ENCODE peak calls at places on chromosomes 4 and X, in seven cellular contexts. Z is SK-N-SH, W is K562, J is HepG2, G is GM12891, R is H1, S is GM12878. H is an unnamed sample.

GRCh38 chr4:125677665-125678307 is 363.0 kb downstream of the FAT4 start:
- DNase-seq in R (no peak), G (no peak), J (no peak), W (no peak), Z (no peak), S (no peak), H (no peak)

GRCh38 chr4:154822775-154823174 is 41.7 kb downstream of the RBM46 start:
- DNase-seq in S (no peak), Z (no peak), W (no peak), G (no peak), R (no peak), J (no peak), H (no peak)

GRCh38 chr4:140309124-140309870 is 64.1 kb upstream of the SCOC start:
- DNase-seq in R (no peak), J (no peak), W (no peak), S (no peak), G (no peak), Z (no peak), H (no peak)

GRCh38 chr4:110614981-110615365 is 7.9 kb downstream of the PITX2 start:
- DNase-seq in G (no peak), S (no peak), W (no peak), R (no peak), J (no peak), Z (no peak), H (no peak)

GRCh38 chr4:17385403-17385802 is 126.5 kb downstream of the QDPR start:
- DNase-seq in W (no peak), R (no peak), J (no peak), Z (no peak), S (peak; percentile 24), G (no peak), H (no peak)

GRCh38 chr4:32569844-32570243 is 1849.7 kb downstream of the PCDH7 start:
- DNase-seq in S (peak; percentile 45), R (no peak), G (no peak), J (no peak), W (no peak), Z (no peak), H (no peak)

GRCh38 chrX:7711167-7711566 is 131.8 kb upstream of the VCX start:
- DNase-seq in G (no peak), R (no peak), W (no peak), Z (no peak), J (no peak), S (no peak), H (no peak)

GRCh38 chr4:57037982-57038604 is 59.4 kb downstream of the POLR2B start:
- DNase-seq in S (no peak), W (peak; percentile 62), J (peak; percentile 34), Z (peak; percentile 72), G (no peak), R (peak; percentile 93), H (peak; percentile 15)

GRCh38 chr4:119508281-119508680 is 120.3 kb downstream of the PDE5A start:
- DNase-seq in R (no peak), S (no peak), G (no peak), Z (no peak), W (no peak), J (no peak), H (no peak)

GRCh38 chr4:87697272-87697671 is 47.2 kb downstream of the DMP1 start:
- DNase-seq in S (no peak), R (no peak), G (no peak), Z (no peak), W (no peak), J (peak; percentile 42), H (no peak)

GRCh38 chr4:143406523-143406922 is 69.8 kb downstream of the GAB1 start:
- DNase-seq in Z (no peak), R (no peak), W (no peak), J (peak; percentile 4), G (no peak), S (no peak), H (no peak)

GRCh38 chr4:181261279-181261678 is 981.9 kb upstream of the TENM3 start:
- DNase-seq in W (no peak), G (no peak), Z (no peak), S (no peak), R (no peak), J (no peak), H (no peak)

GRCh38 chr4:8908206-8908893 is 36.7 kb upstream of the HMX1 start:
- DNase-seq in Z (peak; percentile 27), G (no peak), J (no peak), S (no peak), W (no peak), R (peak; percentile 39), H (peak; percentile 9)

GRCh38 chrX:151538190-151539122 is 25.0 kb upstream of the PASD1 start:
- DNase-seq in W (no peak), G (no peak), R (no peak), Z (no peak), S (no peak), J (peak; percentile 35), H (no peak)

GRCh38 chrX:70196961-70197805 is 19.9 kb downstream of the DGAT2L6 start:
- DNase-seq in W (peak; percentile 70), S (no peak), Z (peak; percentile 42), G (peak; percentile 11), R (peak; percentile 73), J (peak; percentile 51), H (no peak)

GRCh38 chr4:147830102-147830463 is 98.2 kb downstream of the ARHGAP10 start:
- DNase-seq in J (no peak), R (no peak), S (no peak), W (no peak), Z (no peak), G (no peak), H (no peak)

GRCh38 chrX:115289465-115289864 is at the start of gene LUZP4:
- DNase-seq in Z (no peak), W (peak; percentile 10), S (no peak), R (no peak), G (no peak), J (no peak), H (no peak)

GRCh38 chrX:153726286-153727107 is 1.8 kb downstream of the ABCD1 start:
- DNase-seq in R (peak; percentile 72), G (peak; percentile 70), Z (peak; percentile 80), J (peak; percentile 75), S (peak; percentile 48), W (peak; percentile 66), H (peak; percentile 82)

GRCh38 chr4:7590205-7590604 is 155.5 kb upstream of the PSAPL1 start:
- DNase-seq in S (no peak), W (no peak), Z (no peak), J (no peak), G (no peak), R (no peak), H (no peak)

GRCh38 chr4:52641853-52642563 is 17.1 kb downstream of the USP46 start:
- DNase-seq in S (peak; percentile 67), Z (no peak), G (no peak), R (no peak), W (no peak), J (no peak), H (no peak)

GRCh38 chrX:150558424-150558823 is 10.0 kb upstream of the MTM1 start:
- DNase-seq in J (no peak), G (no peak), S (no peak), Z (no peak), W (no peak), R (no peak), H (no peak)

GRCh38 chrX:124257924-124258706 is 74.3 kb upstream of the TEX13D start:
- DNase-seq in J (no peak), G (no peak), S (no peak), R (no peak), W (no peak), Z (no peak), H (no peak)

GRCh38 chrX:124268099-124268498 is 64.4 kb upstream of the TEX13D start:
- DNase-seq in G (no peak), S (no peak), Z (no peak), W (no peak), R (no peak), J (no peak), H (no peak)

GRCh38 chrX:124260845-124261244 is 71.6 kb upstream of the TEX13D start:
- DNase-seq in R (no peak), G (no peak), S (no peak), J (no peak), Z (no peak), W (no peak), H (no peak)

GRCh38 chrX:124266325-124267087 is 66.0 kb upstream of the TEX13D start:
- DNase-seq in S (no peak), R (no peak), G (no peak), W (no peak), Z (no peak), J (no peak), H (no peak)

DNA sequence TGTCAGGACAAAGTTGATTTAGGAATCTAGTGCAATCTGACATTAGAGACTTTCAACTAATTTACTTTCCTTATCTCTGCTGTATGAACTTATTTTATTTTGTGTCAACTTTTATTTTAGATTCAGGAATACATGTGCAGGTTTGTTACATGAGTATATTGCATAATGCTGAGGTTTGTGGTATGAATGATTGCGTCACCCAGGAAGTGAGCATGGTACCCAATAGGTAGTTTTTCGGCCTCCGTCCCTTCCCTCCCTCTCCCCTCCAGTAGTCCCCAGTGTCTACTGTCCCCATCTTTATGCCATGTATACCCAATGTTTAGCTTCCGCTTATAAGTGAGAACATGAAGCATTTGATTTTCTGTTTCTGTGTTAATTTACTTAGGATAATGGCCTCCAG is 68.7 kb upstream of the TEX13D start:
- DNase-seq in J (no peak), W (no peak), R (no peak), S (no peak), Z (no peak), G (no peak), H (no peak)
- TF ChIP-seq TAF1 in J (no peak), W (no peak), R (no peak), S (no peak), Z (no peak), G (no peak), H (no peak)

DNA sequence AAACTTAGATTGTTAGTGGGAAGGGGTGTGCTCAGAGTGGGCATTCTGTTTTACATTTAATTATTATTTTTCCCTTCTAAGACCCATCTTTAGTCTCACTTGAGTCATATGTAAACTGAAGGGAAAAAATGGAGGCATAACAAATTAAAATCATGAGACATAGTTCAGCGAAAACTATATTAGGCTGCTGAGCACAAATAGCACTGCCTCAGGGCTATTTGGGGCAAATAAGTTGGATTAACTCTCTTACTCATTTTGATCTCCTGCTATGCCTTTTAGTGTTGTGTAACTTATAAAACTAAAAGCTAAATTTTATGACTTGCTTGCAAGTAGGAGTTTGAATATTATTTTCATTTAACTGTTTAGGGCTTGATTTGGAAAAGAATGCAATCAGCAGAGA is 1329.2 kb upstream of the PCDH7 start:
- DNase-seq in J (no peak), S (no peak), Z (no peak), W (no peak), G (no peak), R (no peak), H (no peak)
- TF ChIP-seq POLR2AphosphoS5 in J (no peak), S (no peak), Z (no peak), W (no peak), G (no peak), R (no peak), H (no peak)

GRCh38 chr4:184292465-184292867 is 74.8 kb upstream of the ENPP6 start:
- DNase-seq in G (no peak), J (no peak), Z (no peak), S (no peak), R (peak; percentile 17), W (no peak), H (no peak)
- TF ChIP-seq TAF1 in G (no peak), J (no peak), Z (no peak), S (no peak), R (no peak), W (no peak), H (no peak)

DNA sequence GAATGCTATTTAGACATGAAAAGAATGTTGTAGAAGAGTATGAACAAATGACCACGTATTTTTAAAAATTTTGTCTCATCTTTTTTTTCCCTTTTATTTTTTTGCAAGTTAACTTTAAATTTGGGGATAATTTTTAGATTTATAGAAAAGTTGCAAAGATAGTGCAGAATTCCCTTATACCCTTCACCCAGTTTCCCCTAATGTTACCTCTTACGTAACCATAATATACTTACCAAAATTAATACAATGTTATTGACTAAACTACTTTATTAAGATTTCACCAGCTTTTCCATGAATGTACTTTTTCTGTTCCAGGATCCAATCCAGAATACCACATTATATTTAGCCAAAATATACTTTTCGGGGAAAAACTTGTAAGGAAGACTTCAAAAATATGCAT is 12.3 kb downstream of the CHRNA9 start:
- DNase-seq in J (no peak), Z (no peak), W (no peak), S (no peak), R (no peak), G (no peak), H (no peak)
- TF ChIP-seq POLR2AphosphoS5 in J (no peak), Z (no peak), W (no peak), S (no peak), R (no peak), G (no peak), H (no peak)

H was measured in GM12892.